ENCODE peak calls at places on chromosomes 11 and 22, in eight cellular contexts. One of them, this sample, is unnamed.

GRCh38 chr11:69014084-69014935 is 1.3 kb upstream of the MRGPRF start:
- DNase-seq in activated naive CD4-positive, alpha-beta T cell treated with Interleukin-2 at 50 U/mL for 16 hours: no peak
- DNase-seq in AG09319: no peak
- DNase-seq in mammary epithelial cell: no peak
- DNase-seq in neuronal stem cell: no peak
- DNase-seq in fibroblast of pulmonary artery: no peak
- DNase-seq in stimulated activated CD4-positive, alpha-beta T cell treated with anti-CD3 and anti-CD28 coated beads, Interleukin-4, amount 100 ng/mL, for 48 hours: no peak
- DNase-seq in EL: no peak
- DNase-seq in this sample: no peak

GRCh38 chr22:31800065-31800464 is 46.2 kb downstream of the DEPDC5 start:
- DNase-seq in AG09319: no peak
- DNase-seq in activated naive CD4-positive, alpha-beta T cell treated with Interleukin-2 at 50 U/mL for 16 hours: no peak
- DNase-seq in stimulated activated CD4-positive, alpha-beta T cell treated with anti-CD3 and anti-CD28 coated beads, Interleukin-4, amount 100 ng/mL, for 48 hours: no peak
- DNase-seq in mammary epithelial cell: peak
- DNase-seq in neuronal stem cell: no peak
- DNase-seq in EL: peak
- DNase-seq in fibroblast of pulmonary artery: peak
- DNase-seq in this sample: no peak

GRCh38 chr11:120565436-120566155 is 54.0 kb downstream of the GRIK4 start:
- DNase-seq in stimulated activated CD4-positive, alpha-beta T cell treated with anti-CD3 and anti-CD28 coated beads, Interleukin-4, amount 100 ng/mL, for 48 hours: no peak
- DNase-seq in fibroblast of pulmonary artery: no peak
- DNase-seq in mammary epithelial cell: peak
- DNase-seq in neuronal stem cell: no peak
- DNase-seq in AG09319: no peak
- DNase-seq in EL: no peak
- DNase-seq in activated naive CD4-positive, alpha-beta T cell treated with Interleukin-2 at 50 U/mL for 16 hours: no peak
- DNase-seq in this sample: peak

GRCh38 chr11:34052608-34053160 is 1.2 kb downstream of the CAPRIN1 start:
- DNase-seq in EL: peak
- DNase-seq in neuronal stem cell: peak
- DNase-seq in fibroblast of pulmonary artery: no peak
- DNase-seq in mammary epithelial cell: peak
- DNase-seq in stimulated activated CD4-positive, alpha-beta T cell treated with anti-CD3 and anti-CD28 coated beads, Interleukin-4, amount 100 ng/mL, for 48 hours: peak
- DNase-seq in activated naive CD4-positive, alpha-beta T cell treated with Interleukin-2 at 50 U/mL for 16 hours: peak
- DNase-seq in AG09319: no peak
- DNase-seq in this sample: no peak

GRCh38 chr11:94835571-94835970 is 67.4 kb downstream of the AMOTL1 start:
- DNase-seq in mammary epithelial cell: no peak
- DNase-seq in neuronal stem cell: no peak
- DNase-seq in EL: peak
- DNase-seq in AG09319: no peak
- DNase-seq in activated naive CD4-positive, alpha-beta T cell treated with Interleukin-2 at 50 U/mL for 16 hours: no peak
- DNase-seq in stimulated activated CD4-positive, alpha-beta T cell treated with anti-CD3 and anti-CD28 coated beads, Interleukin-4, amount 100 ng/mL, for 48 hours: no peak
- DNase-seq in fibroblast of pulmonary artery: peak
- DNase-seq in this sample: no peak

GRCh38 chr11:105719073-105719846 is 109.4 kb downstream of the GRIA4 start:
- DNase-seq in EL: peak
- DNase-seq in mammary epithelial cell: peak
- DNase-seq in neuronal stem cell: no peak
- DNase-seq in AG09319: peak
- DNase-seq in fibroblast of pulmonary artery: peak
- DNase-seq in stimulated activated CD4-positive, alpha-beta T cell treated with anti-CD3 and anti-CD28 coated beads, Interleukin-4, amount 100 ng/mL, for 48 hours: no peak
- DNase-seq in activated naive CD4-positive, alpha-beta T cell treated with Interleukin-2 at 50 U/mL for 16 hours: no peak
- DNase-seq in this sample: peak

GRCh38 chr11:134604886-134605285 is 192.8 kb upstream of the B3GAT1 start:
- DNase-seq in neuronal stem cell: no peak
- DNase-seq in mammary epithelial cell: no peak
- DNase-seq in EL: no peak
- DNase-seq in activated naive CD4-positive, alpha-beta T cell treated with Interleukin-2 at 50 U/mL for 16 hours: no peak
- DNase-seq in fibroblast of pulmonary artery: no peak
- DNase-seq in AG09319: no peak
- DNase-seq in stimulated activated CD4-positive, alpha-beta T cell treated with anti-CD3 and anti-CD28 coated beads, Interleukin-4, amount 100 ng/mL, for 48 hours: no peak
- DNase-seq in this sample: no peak

GRCh38 chr11:64870893-64871849 is 7.2 kb downstream of the EHD1 start:
- DNase-seq in AG09319: no peak
- DNase-seq in fibroblast of pulmonary artery: no peak
- DNase-seq in stimulated activated CD4-positive, alpha-beta T cell treated with anti-CD3 and anti-CD28 coated beads, Interleukin-4, amount 100 ng/mL, for 48 hours: no peak
- DNase-seq in activated naive CD4-positive, alpha-beta T cell treated with Interleukin-2 at 50 U/mL for 16 hours: no peak
- DNase-seq in neuronal stem cell: no peak
- DNase-seq in EL: no peak
- DNase-seq in mammary epithelial cell: no peak
- DNase-seq in this sample: no peak

GRCh38 chr22:40265783-40266182 is 80.5 kb upstream of the ADSL start:
- DNase-seq in EL: peak
- DNase-seq in activated naive CD4-positive, alpha-beta T cell treated with Interleukin-2 at 50 U/mL for 16 hours: no peak
- DNase-seq in mammary epithelial cell: no peak
- DNase-seq in fibroblast of pulmonary artery: no peak
- DNase-seq in stimulated activated CD4-positive, alpha-beta T cell treated with anti-CD3 and anti-CD28 coated beads, Interleukin-4, amount 100 ng/mL, for 48 hours: no peak
- DNase-seq in neuronal stem cell: no peak
- DNase-seq in AG09319: no peak
- DNase-seq in this sample: no peak